ENCODE peak calls at places on chromosome 20, in seven cellular contexts. One of them, this sample, is unnamed.

GRCh38 chr20:6838181-6838826 is 70.8 kb downstream of the BMP2 start:
- DNase-seq in EL: no peak
- DNase-seq in ureter: no peak
- DNase-seq in GM06990: peak; percentile 1
- DNase-seq in DMS153: peak; percentile 67
- DNase-seq in GF-D8: no peak
- DNase-seq in T-helper 2 cell: no peak
- DNase-seq in this sample: no peak

GRCh38 chr20:1313236-1313964 is 15.5 kb downstream of the SDCBP2 start:
- DNase-seq in GM06990: no peak
- DNase-seq in GF-D8: no peak
- DNase-seq in ureter: peak; percentile 73
- DNase-seq in DMS153: peak; percentile 45
- DNase-seq in T-helper 2 cell: peak; percentile 63
- DNase-seq in EL: peak; percentile 72
- DNase-seq in this sample: peak; percentile 67

GRCh38 chr20:47258745-47259695 is 97.5 kb downstream of the ZMYND8 start:
- DNase-seq in GM06990: peak; percentile 42
- DNase-seq in GF-D8: no peak
- DNase-seq in DMS153: no peak
- DNase-seq in ureter: no peak
- DNase-seq in EL: peak; percentile 53
- DNase-seq in T-helper 2 cell: no peak
- DNase-seq in this sample: no peak

GRCh38 chr20:11373391-11373790 is 544.3 kb upstream of the BTBD3 start:
- DNase-seq in GM06990: no peak
- DNase-seq in EL: no peak
- DNase-seq in ureter: no peak
- DNase-seq in T-helper 2 cell: no peak
- DNase-seq in GF-D8: no peak
- DNase-seq in DMS153: no peak
- DNase-seq in this sample: no peak

GRCh38 chr20:61726979-61727378 is 338.7 kb downstream of the TAF4 start:
- DNase-seq in EL: no peak
- DNase-seq in DMS153: no peak
- DNase-seq in ureter: no peak
- DNase-seq in GF-D8: no peak
- DNase-seq in GM06990: no peak
- DNase-seq in T-helper 2 cell: no peak
- DNase-seq in this sample: no peak

GRCh38 chr20:17399303-17399985 is 131.7 kb downstream of the BFSP1 start:
- DNase-seq in T-helper 2 cell: no peak
- DNase-seq in GM06990: no peak
- DNase-seq in EL: no peak
- DNase-seq in GF-D8: no peak
- DNase-seq in ureter: no peak
- DNase-seq in DMS153: no peak
- DNase-seq in this sample: no peak

GRCh38 chr20:31968299-31969126 is 562 bp downstream of the XKR7 start:
- DNase-seq in DMS153: no peak
- DNase-seq in ureter: peak; percentile 64
- DNase-seq in GF-D8: no peak
- DNase-seq in T-helper 2 cell: peak; percentile 75
- DNase-seq in GM06990: peak; percentile 80
- DNase-seq in EL: peak; percentile 61
- DNase-seq in this sample: peak; percentile 1

GRCh38 chr20:63834545-63834880 is 3.4 kb upstream of the ZBTB46 start:
- DNase-seq in T-helper 2 cell: no peak
- DNase-seq in GF-D8: no peak
- DNase-seq in GM06990: no peak
- DNase-seq in EL: no peak
- DNase-seq in DMS153: no peak
- DNase-seq in ureter: no peak
- DNase-seq in this sample: no peak

GRCh38 chr20:47360489-47361267 is 4.2 kb upstream of the ZMYND8 start:
- DNase-seq in EL: peak; percentile 86
- DNase-seq in GM06990: peak; percentile 62
- DNase-seq in T-helper 2 cell: no peak
- DNase-seq in DMS153: peak; percentile 82
- DNase-seq in GF-D8: peak; percentile 72
- DNase-seq in ureter: peak; percentile 83
- DNase-seq in this sample: no peak

GRCh38 chr20:20950620-20951019 is 155.5 kb downstream of the LINC00237 start:
- DNase-seq in GF-D8: no peak
- DNase-seq in GM06990: no peak
- DNase-seq in DMS153: no peak
- DNase-seq in T-helper 2 cell: no peak
- DNase-seq in EL: no peak
- DNase-seq in ureter: no peak
- DNase-seq in this sample: no peak

GRCh38 chr20:9068896-9069663 is at the start of gene PLCB4:
- DNase-seq in GF-D8: no peak
- DNase-seq in T-helper 2 cell: no peak
- DNase-seq in DMS153: peak; percentile 47
- DNase-seq in EL: peak; percentile 76
- DNase-seq in ureter: peak; percentile 47
- DNase-seq in GM06990: no peak
- DNase-seq in this sample: no peak

GRCh38 chr20:35315199-35316020 is 23.2 kb upstream of the FAM83C start:
- DNase-seq in GM06990: no peak
- DNase-seq in ureter: no peak
- DNase-seq in EL: no peak
- DNase-seq in T-helper 2 cell: no peak
- DNase-seq in DMS153: no peak
- DNase-seq in GF-D8: peak; percentile 25
- DNase-seq in this sample: no peak

GRCh38 chr20:46283426-46283825 is 24.9 kb downstream of the CDH22 start:
- DNase-seq in DMS153: no peak
- DNase-seq in ureter: no peak
- DNase-seq in T-helper 2 cell: no peak
- DNase-seq in GF-D8: no peak
- DNase-seq in GM06990: no peak
- DNase-seq in EL: no peak
- DNase-seq in this sample: no peak

GRCh38 chr20:41411458-41411857 is 44.8 kb upstream of the EMILIN3 start:
- DNase-seq in GF-D8: no peak
- DNase-seq in ureter: no peak
- DNase-seq in EL: peak; percentile 26
- DNase-seq in T-helper 2 cell: no peak
- DNase-seq in GM06990: no peak
- DNase-seq in DMS153: no peak
- DNase-seq in this sample: no peak

GRCh38 chr20:46962452-46963195 is 68.0 kb downstream of the EYA2 start:
- DNase-seq in GM06990: no peak
- DNase-seq in EL: no peak
- DNase-seq in DMS153: no peak
- DNase-seq in ureter: no peak
- DNase-seq in T-helper 2 cell: no peak
- DNase-seq in GF-D8: no peak
- DNase-seq in this sample: no peak

GRCh38 chr20:9555781-9556180 is 41.4 kb downstream of the LAMP5 start:
- DNase-seq in ureter: no peak
- DNase-seq in T-helper 2 cell: no peak
- DNase-seq in DMS153: no peak
- DNase-seq in EL: no peak
- DNase-seq in GM06990: no peak
- DNase-seq in GF-D8: no peak
- DNase-seq in this sample: no peak

GRCh38 chr20:50513169-50514034 is 3.2 kb downstream of the PTPN1 start:
- DNase-seq in DMS153: no peak
- DNase-seq in EL: peak; percentile 67
- DNase-seq in GF-D8: no peak
- DNase-seq in T-helper 2 cell: no peak
- DNase-seq in ureter: no peak
- DNase-seq in GM06990: no peak
- DNase-seq in this sample: no peak

GRCh38 chr20:10644458-10645204 is 29.2 kb downstream of the JAG1 start:
- DNase-seq in T-helper 2 cell: no peak
- DNase-seq in GM06990: no peak
- DNase-seq in DMS153: no peak
- DNase-seq in GF-D8: no peak
- DNase-seq in EL: no peak
- DNase-seq in ureter: no peak
- DNase-seq in this sample: no peak

GRCh38 chr20:53220482-53221307 is 248.5 kb downstream of the TSHZ2 start:
- DNase-seq in GF-D8: no peak
- DNase-seq in ureter: no peak
- DNase-seq in EL: no peak
- DNase-seq in T-helper 2 cell: no peak
- DNase-seq in DMS153: no peak
- DNase-seq in GM06990: no peak
- DNase-seq in this sample: no peak

GRCh38 chr20:36092424-36093024 is 62.0 kb upstream of the EPB41L1 start:
- DNase-seq in DMS153: no peak
- DNase-seq in GM06990: no peak
- DNase-seq in T-helper 2 cell: no peak
- DNase-seq in GF-D8: no peak
- DNase-seq in ureter: no peak
- DNase-seq in EL: peak; percentile 31
- DNase-seq in this sample: no peak

GRCh38 chr20:54335299-54335698 is 127.4 kb downstream of the PFDN4 start:
- DNase-seq in EL: no peak
- DNase-seq in DMS153: no peak
- DNase-seq in T-helper 2 cell: no peak
- DNase-seq in GF-D8: no peak
- DNase-seq in GM06990: no peak
- DNase-seq in ureter: no peak
- DNase-seq in this sample: no peak

GRCh38 chr20:40085513-40085912 is 603.5 kb downstream of the MAFB start:
- DNase-seq in EL: no peak
- DNase-seq in GF-D8: no peak
- DNase-seq in DMS153: no peak
- DNase-seq in GM06990: no peak
- DNase-seq in T-helper 2 cell: no peak
- DNase-seq in ureter: no peak
- DNase-seq in this sample: no peak

GRCh38 chr20:63850689-63851547 is 10.4 kb upstream of the ABHD16B start:
- DNase-seq in EL: no peak
- DNase-seq in GF-D8: no peak
- DNase-seq in GM06990: peak; percentile 76
- DNase-seq in DMS153: no peak
- DNase-seq in ureter: no peak
- DNase-seq in T-helper 2 cell: no peak
- DNase-seq in this sample: no peak

GRCh38 chr20:58075565-58075964 is 152.9 kb downstream of the ANKRD60 start:
- DNase-seq in GM06990: no peak
- DNase-seq in EL: no peak
- DNase-seq in ureter: no peak
- DNase-seq in GF-D8: no peak
- DNase-seq in DMS153: no peak
- DNase-seq in T-helper 2 cell: no peak
- DNase-seq in this sample: no peak

GRCh38 chr20:4949833-4950178 is 51.5 kb downstream of the SLC23A2 start:
- DNase-seq in T-helper 2 cell: no peak
- DNase-seq in GF-D8: peak; percentile 9
- DNase-seq in GM06990: peak; percentile 41
- DNase-seq in DMS153: no peak
- DNase-seq in ureter: peak; percentile 58
- DNase-seq in EL: peak; percentile 8
- DNase-seq in this sample: peak; percentile 15

GRCh38 chr20:63501818-63502670 is 3.2 kb upstream of the EEF1A2 start:
- DNase-seq in GF-D8: no peak
- DNase-seq in EL: no peak
- DNase-seq in DMS153: peak; percentile 71
- DNase-seq in T-helper 2 cell: no peak
- DNase-seq in GM06990: no peak
- DNase-seq in ureter: no peak
- DNase-seq in this sample: peak; percentile 65

GRCh38 chr20:61702246-61702645 is 363.4 kb downstream of the TAF4 start:
- DNase-seq in T-helper 2 cell: no peak
- DNase-seq in DMS153: no peak
- DNase-seq in EL: no peak
- DNase-seq in GM06990: no peak
- DNase-seq in ureter: no peak
- DNase-seq in GF-D8: no peak
- DNase-seq in this sample: no peak

GRCh38 chr20:14415492-14415891 is 78.1 kb upstream of the FLRT3 start:
- DNase-seq in GF-D8: no peak
- DNase-seq in ureter: no peak
- DNase-seq in GM06990: no peak
- DNase-seq in T-helper 2 cell: no peak
- DNase-seq in EL: no peak
- DNase-seq in DMS153: no peak
- DNase-seq in this sample: no peak

GRCh38 chr20:49351775-49352174 is 73.9 kb upstream of the ZNFX1 start:
- DNase-seq in GF-D8: no peak
- DNase-seq in EL: no peak
- DNase-seq in ureter: no peak
- DNase-seq in T-helper 2 cell: no peak
- DNase-seq in DMS153: no peak
- DNase-seq in GM06990: no peak
- DNase-seq in this sample: no peak

This sample was measured in nucleus accumbens.